ENCODE peak calls at places on chromosome 13, in five cellular contexts. H, C, X, Q and I are unnamed samples.

GRCh38 chr13:42836930-42837329 is 55.5 kb downstream of the FAM216B start:
- DNase-seq in H (peak), C (peak), X (peak), Q (no peak), I (no peak)

GRCh38 chr13:113918580-113918979 is 54.7 kb upstream of the GAS6 start:
- DNase-seq in H (no peak), C (no peak), X (no peak), Q (no peak), I (no peak)

GRCh38 chr13:89199138-89199537 is 1528.0 kb downstream of the SLITRK5 start:
- DNase-seq in H (peak), C (no peak), X (no peak), Q (no peak), I (no peak)

GRCh38 chr13:77172650-77173049 is 145.7 kb upstream of the FBXL3 start:
- DNase-seq in H (no peak), C (no peak), X (no peak), Q (no peak), I (no peak)

GRCh38 chr13:33369073-33369472 is 83.5 kb upstream of the STARD13 start:
- DNase-seq in H (no peak), C (no peak), X (no peak), Q (no peak), I (no peak)

GRCh38 chr13:51041126-51041525 is 69.9 kb downstream of the C13orf42 start:
- DNase-seq in H (no peak), C (no peak), X (no peak), Q (no peak), I (no peak)

GRCh38 chr13:97018029-97018819 is 23.9 kb upstream of the OXGR1 start:
- DNase-seq in H (peak), C (peak), X (peak), Q (peak), I (peak)

GRCh38 chr13:114107686-114108081 is 24.7 kb downstream of the RASA3 start:
- DNase-seq in H (no peak), C (no peak), X (peak), Q (no peak), I (no peak)

GRCh38 chr13:49554387-49554786 is 31.0 kb downstream of the RCBTB1 start:
- DNase-seq in H (no peak), C (no peak), X (no peak), Q (no peak), I (no peak)

GRCh38 chr13:23292596-23292995 is 111.8 kb downstream of the SGCG start:
- DNase-seq in H (no peak), C (no peak), X (no peak), Q (no peak), I (no peak)

GRCh38 chr13:34250151-34250550 is 432.2 kb downstream of the RFC3 start:
- DNase-seq in H (no peak), C (no peak), X (no peak), Q (no peak), I (no peak)

GRCh38 chr13:33637978-33638743 is 179.8 kb upstream of the RFC3 start:
- DNase-seq in H (no peak), C (no peak), X (no peak), Q (no peak), I (no peak)

GRCh38 chr13:25778302-25778701 is 273.5 kb downstream of the SHISA2 start:
- DNase-seq in H (no peak), C (no peak), X (no peak), Q (peak), I (no peak)

GRCh38 chr13:83221813-83222241 is 660.4 kb downstream of the SLITRK1 start:
- DNase-seq in H (no peak), C (no peak), X (no peak), Q (peak), I (no peak)

GRCh38 chr13:101211261-101211660 is 205.0 kb downstream of the NALCN start:
- DNase-seq in H (peak), C (no peak), X (peak), Q (no peak), I (no peak)

GRCh38 chr13:93409816-93410215 is 183.2 kb downstream of the GPC6 start:
- DNase-seq in H (no peak), C (no peak), X (no peak), Q (no peak), I (no peak)

GRCh38 chr13:104592127-104592526 is 1525.9 kb upstream of the SLC10A2 start:
- DNase-seq in H (no peak), C (no peak), X (peak), Q (no peak), I (no peak)

GRCh38 chr13:43304449-43304848 is 281.1 kb downstream of the DNAJC15 start:
- DNase-seq in H (no peak), C (no peak), X (no peak), Q (no peak), I (no peak)

GRCh38 chr13:110509478-110509926 is 52.0 kb downstream of the RAB20 start:
- DNase-seq in H (no peak), C (no peak), X (no peak), Q (no peak), I (no peak)

GRCh38 chr13:98565726-98566577 is 11.0 kb downstream of the STK24 start:
- DNase-seq in H (no peak), C (no peak), X (peak), Q (no peak), I (no peak)

GRCh38 chr13:35858665-35859064 is 272.5 kb downstream of the DCLK1 start:
- DNase-seq in H (no peak), C (no peak), X (no peak), Q (no peak), I (no peak)

GRCh38 chr13:105428816-105429215 is 1106.6 kb downstream of the EFNB2 start:
- DNase-seq in H (no peak), C (no peak), X (no peak), Q (no peak), I (no peak)

GRCh38 chr13:107202371-107203023 is 634.6 kb upstream of the ARGLU1 start:
- DNase-seq in H (peak), C (no peak), X (peak), Q (no peak), I (no peak)

GRCh38 chr13:41811588-41812021 is 149.3 kb downstream of the VWA8 start:
- DNase-seq in H (no peak), C (no peak), X (no peak), Q (no peak), I (no peak)

GRCh38 chr13:44132710-44133109 is 240.9 kb upstream of the SERP2 start:
- DNase-seq in H (no peak), C (no peak), X (peak), Q (no peak), I (no peak)

GRCh38 chr13:71046360-71047079 is 820.5 kb downstream of the DACH1 start:
- DNase-seq in H (no peak), C (peak), X (no peak), Q (no peak), I (no peak)

GRCh38 chr13:114226088-114226487 is 8.6 kb upstream of the CDC16 start:
- DNase-seq in H (no peak), C (no peak), X (no peak), Q (peak), I (no peak)

GRCh38 chr13:44218501-44219240 is 155.0 kb upstream of the SERP2 start:
- DNase-seq in H (no peak), C (no peak), X (peak), Q (no peak), I (no peak)

GRCh38 chr13:89205856-89206255 is 1534.7 kb downstream of the SLITRK5 start:
- DNase-seq in H (no peak), C (no peak), X (no peak), Q (no peak), I (no peak)

GRCh38 chr13:83377486-83377885 is 504.8 kb downstream of the SLITRK1 start:
- DNase-seq in H (no peak), C (no peak), X (no peak), Q (no peak), I (no peak)

GRCh38 chr13:112894673-112895481 is 74.1 kb upstream of the MCF2L start:
- DNase-seq in H (no peak), C (peak), X (no peak), Q (no peak), I (no peak)
- TF ChIP-seq EZH2 in H (no peak), C (no peak), X (peak), Q (no peak), I (no peak)

DNA sequence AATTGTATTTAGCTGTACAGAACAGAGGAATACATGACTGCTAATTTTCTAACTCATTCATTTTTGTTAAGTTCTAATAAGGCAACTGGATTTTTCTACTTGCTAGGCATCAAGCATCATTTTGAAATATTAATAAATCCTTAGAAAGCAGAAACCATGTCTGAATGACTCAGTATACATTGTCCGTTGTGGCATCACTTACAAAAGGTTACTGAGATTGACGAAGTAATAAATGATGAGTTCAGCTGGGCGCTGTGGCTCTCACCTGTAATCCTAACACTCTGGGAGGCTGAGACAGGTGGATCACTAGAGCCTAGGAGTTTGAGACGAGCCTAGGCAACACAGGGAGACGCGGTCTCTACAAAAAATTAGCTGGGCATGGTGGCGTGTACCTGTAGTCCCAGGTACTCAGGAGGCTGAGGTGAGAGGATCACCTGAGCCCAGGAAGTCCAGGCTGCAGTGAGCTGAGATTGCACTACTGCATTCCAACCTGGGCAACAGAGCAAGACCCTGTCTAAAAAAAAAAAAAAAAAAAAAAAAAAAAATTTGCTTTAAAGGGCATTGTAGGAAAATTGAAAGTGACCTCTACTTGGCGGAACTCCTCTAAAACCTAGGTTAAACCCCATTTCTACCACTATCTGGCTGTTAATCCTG is 36.6 kb downstream of the LHFPL6 start:
- DNase-seq in H (no peak), C (no peak), X (no peak), Q (no peak), I (no peak)
- H3K4me3 ChIP-seq in H (peak), C (no peak), X (no peak), Q (no peak), I (no peak)

DNA sequence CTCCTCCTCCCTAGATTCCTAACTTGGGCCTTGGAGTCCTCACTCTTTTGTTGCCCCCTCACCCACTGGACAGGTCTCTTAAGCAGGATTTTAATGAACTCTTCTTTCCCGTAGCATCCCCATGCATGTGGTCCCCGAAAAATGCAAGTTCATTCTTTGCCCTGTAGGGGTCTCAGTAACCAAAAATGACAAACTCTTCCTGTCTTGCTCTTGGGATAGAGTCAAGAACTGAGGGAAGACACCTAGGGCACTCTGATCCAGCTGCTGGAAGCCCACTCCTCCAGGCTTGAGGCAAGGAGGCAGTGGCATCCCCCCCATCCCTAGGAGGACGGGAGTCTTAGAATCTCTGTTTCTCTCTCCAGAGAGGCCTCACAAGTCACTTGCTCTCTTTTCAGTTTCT is 987.0 kb downstream of the DIAPH3 start:
- DNase-seq in H (peak), C (no peak), X (no peak), Q (no peak), I (no peak)
- TF ChIP-seq CTCF in H (peak), C (peak), X (no peak), Q (no peak), I (peak)

DNA sequence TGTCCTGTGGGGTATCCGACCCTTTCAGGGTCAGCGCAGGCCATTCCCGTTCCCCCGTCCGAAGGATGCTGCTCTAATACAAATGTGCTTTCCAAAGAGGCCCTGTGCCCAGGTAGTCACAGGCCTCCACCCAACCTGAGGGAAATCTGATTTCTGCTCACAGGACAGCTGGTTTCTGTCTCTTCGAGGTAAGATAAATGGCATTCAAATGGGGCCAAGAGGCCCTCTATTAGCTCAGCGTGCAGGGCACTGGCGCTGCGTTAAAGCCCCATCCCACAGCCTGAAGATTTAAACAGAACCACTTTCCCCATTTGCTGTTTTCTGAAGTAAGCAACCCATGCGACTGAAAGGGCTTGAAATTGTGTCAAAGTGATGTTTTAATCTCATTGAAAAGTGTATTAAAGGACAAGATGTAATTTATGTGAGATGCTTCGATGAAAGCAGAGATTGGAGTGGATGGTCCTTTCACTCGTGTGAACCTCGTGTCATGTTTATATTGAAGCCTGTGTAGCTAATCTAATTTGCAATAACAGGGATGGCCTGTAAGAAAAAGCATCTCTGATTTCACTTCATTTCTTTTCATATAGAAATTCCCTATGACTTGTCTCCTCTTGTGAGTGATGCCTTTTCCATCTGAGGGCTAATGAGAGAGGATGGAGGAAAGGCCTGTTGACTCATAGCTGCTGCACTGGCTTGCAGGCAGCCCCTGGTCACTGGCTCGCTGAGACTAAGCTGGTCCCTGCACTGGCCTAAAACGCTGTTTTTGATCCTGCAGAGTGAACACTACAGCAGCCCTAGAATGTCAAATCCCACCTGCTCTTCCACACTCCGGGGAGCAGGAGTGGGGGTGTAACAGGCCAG is 7.3 kb upstream of the SOX1 start:
- DNase-seq in H (no peak), C (peak), X (no peak), Q (no peak), I (no peak)
- TF ChIP-seq EZH2 in H (no peak), C (no peak), X (no peak), Q (no peak), I (no peak)

DNA sequence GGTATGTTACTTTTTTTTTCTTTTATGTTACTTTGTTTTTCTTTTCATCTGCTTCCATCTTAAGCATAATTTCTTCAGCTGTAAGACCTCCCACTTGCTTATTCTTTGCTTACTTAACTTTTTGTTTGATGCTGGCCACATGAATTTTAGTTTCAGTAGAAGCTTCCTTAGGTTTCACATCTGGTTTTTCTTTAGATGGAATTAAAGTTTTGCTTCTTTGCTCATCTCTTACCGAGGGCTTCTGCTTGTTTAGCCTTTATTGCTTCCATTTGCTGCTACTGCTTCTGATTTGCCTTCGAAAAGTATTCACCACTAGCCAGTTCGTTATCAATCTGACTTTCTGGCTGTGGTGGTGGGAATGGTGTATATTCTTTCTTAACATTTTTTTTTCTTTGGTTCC is 90.9 kb downstream of the GJA3 start:
- DNase-seq in H (no peak), C (no peak), X (no peak), Q (no peak), I (no peak)
- H3K4me3 ChIP-seq in H (no peak), C (no peak), X (no peak), Q (no peak), I (no peak)

GRCh38 chr13:78603240-78603947 is at the start of gene POU4F1:
- DNase-seq in H (peak), C (peak), X (peak), Q (peak), I (no peak)
- TF ChIP-seq CTCF in H (no peak), C (no peak), X (no peak), Q (no peak), I (no peak)

GRCh38 chr13:27922974-27923612 is 3.3 kb downstream of the PDX1 start:
- DNase-seq in H (no peak), C (no peak), X (no peak), Q (no peak), I (no peak)

GRCh38 chr13:27923794-27924528 is 4.2 kb downstream of the PDX1 start:
- DNase-seq in H (no peak), C (peak), X (no peak), Q (no peak), I (no peak)

GRCh38 chr13:27926644-27927434 is 7.0 kb downstream of the PDX1 start:
- DNase-seq in H (no peak), C (peak), X (no peak), Q (no peak), I (no peak)

GRCh38 chr13:27925220-27925991 is 5.6 kb downstream of the PDX1 start:
- DNase-seq in H (no peak), C (no peak), X (no peak), Q (no peak), I (no peak)

GRCh38 chr13:27924529-27925141 is 4.8 kb downstream of the PDX1 start:
- DNase-seq in H (no peak), C (peak), X (no peak), Q (no peak), I (no peak)
- TF ChIP-seq EZH2 in H (no peak), C (peak), X (peak), Q (no peak), I (no peak)

GRCh38 chr13:85655040-85655439 is 144.2 kb downstream of the SLITRK6 start:
- DNase-seq in H (no peak), C (no peak), X (no peak), Q (no peak), I (no peak)

GRCh38 chr13:85661639-85662038 is 137.6 kb downstream of the SLITRK6 start:
- DNase-seq in H (peak), C (no peak), X (no peak), Q (no peak), I (no peak)

GRCh38 chr13:85654227-85654626 is 145.0 kb downstream of the SLITRK6 start:
- DNase-seq in H (no peak), C (no peak), X (no peak), Q (no peak), I (no peak)

GRCh38 chr13:85659493-85659892 is 139.7 kb downstream of the SLITRK6 start:
- DNase-seq in H (no peak), C (no peak), X (no peak), Q (no peak), I (no peak)

GRCh38 chr13:85657942-85658341 is 141.3 kb downstream of the SLITRK6 start:
- DNase-seq in H (no peak), C (no peak), X (no peak), Q (no peak), I (no peak)
- H3K4me3 ChIP-seq in H (no peak), C (no peak), X (no peak), Q (no peak), I (no peak)

GRCh38 chr13:95559100-95559499 is 6.6 kb downstream of the CLDN10 start:
- DNase-seq in H (no peak), C (no peak), X (no peak), Q (no peak), I (no peak)

GRCh38 chr13:95560387-95560786 is 7.9 kb downstream of the CLDN10 start:
- DNase-seq in H (no peak), C (no peak), X (no peak), Q (no peak), I (no peak)

GRCh38 chr13:95568131-95568530 is 15.6 kb downstream of the CLDN10 start:
- DNase-seq in H (no peak), C (no peak), X (no peak), Q (no peak), I (no peak)

GRCh38 chr13:95564948-95565347 is 12.4 kb downstream of the CLDN10 start:
- DNase-seq in H (no peak), C (no peak), X (peak), Q (no peak), I (no peak)

GRCh38 chr13:95564091-95564490 is 11.6 kb downstream of the CLDN10 start:
- DNase-seq in H (no peak), C (no peak), X (peak), Q (no peak), I (no peak)
- TF ChIP-seq CTCF in H (no peak), C (peak), X (no peak), Q (no peak), I (no peak)

GRCh38 chr13:30796132-30796832 is 60.9 kb downstream of the ALOX5AP start:
- DNase-seq in H (peak), C (no peak), X (peak), Q (no peak), I (peak)
- TF ChIP-seq EZH2 in H (no peak), C (no peak), X (no peak), Q (no peak), I (no peak)